ENCODE peak calls at places on chromosomes 4 and X, in four cellular contexts. B is breast epithelium, V is suprapubic skin, J is GM12892. S is an unnamed sample.

GRCh38 chr4:75995727-75996126 is 5.0 kb upstream of the SDAD1 start:
- DNase-seq in B (no peak), V (no peak), J (no peak), S (peak)

GRCh38 chr4:85722401-85722800 is 247.5 kb downstream of the ARHGAP24 start:
- DNase-seq in B (no peak), V (no peak), J (no peak), S (no peak)

GRCh38 chr4:170009291-170009690 is 16.9 kb downstream of the MFAP3L start:
- DNase-seq in B (no peak), V (no peak), J (no peak), S (peak)

GRCh38 chr4:6720202-6720699 is 4.3 kb downstream of the BLOC1S4 start:
- DNase-seq in B (peak), V (peak), J (peak), S (peak)

GRCh38 chr4:21512351-21512750 is 436.2 kb downstream of the KCNIP4 start:
- DNase-seq in B (no peak), V (no peak), J (no peak), S (peak)

GRCh38 chrX:50801135-50801534 is 12.9 kb downstream of the SHROOM4 start:
- DNase-seq in B (no peak), V (no peak), J (no peak), S (no peak)

GRCh38 chr4:130288576-130288975 is 1192.6 kb downstream of the C4orf33 start:
- DNase-seq in B (no peak), V (no peak), J (no peak), S (no peak)

GRCh38 chrX:112779139-112779538 is 61.5 kb downstream of the AMOT start:
- DNase-seq in B (no peak), V (no peak), J (no peak), S (no peak)

GRCh38 chr4:82618321-82618720 is 56.5 kb upstream of the TMEM150C start:
- DNase-seq in B (no peak), V (no peak), J (no peak), S (no peak)

GRCh38 chr4:181966084-181966483 is 277.1 kb upstream of the TENM3 start:
- DNase-seq in B (no peak), V (no peak), J (no peak), S (no peak)

GRCh38 chrX:44183329-44183728 is 160.1 kb downstream of the EFHC2 start:
- DNase-seq in B (no peak), V (no peak), J (no peak), S (no peak)

GRCh38 chr4:150949943-150950342 is 65.1 kb downstream of the LRBA start:
- DNase-seq in B (no peak), V (no peak), J (no peak), S (no peak)

GRCh38 chr4:24131954-24132673 is 242.3 kb upstream of the PPARGC1A start:
- DNase-seq in B (no peak), V (no peak), J (no peak), S (no peak)

GRCh38 chr4:91035276-91035675 is 908.1 kb downstream of the CCSER1 start:
- DNase-seq in B (no peak), V (no peak), J (no peak), S (no peak)

GRCh38 chrX:79138658-79139241 is 5.7 kb upstream of the GPR174 start:
- DNase-seq in B (no peak), V (no peak), J (peak), S (peak)

GRCh38 chrX:10221651-10222050 is 64.9 kb downstream of the CLCN4 start:
- DNase-seq in B (no peak), V (no peak), J (no peak), S (no peak)

GRCh38 chrX:136687457-136687856 is 39.5 kb downstream of the CD40LG start:
- DNase-seq in B (no peak), V (no peak), J (no peak), S (no peak)

GRCh38 chr4:173669460-173670179 is 139.6 kb upstream of the HAND2 start:
- DNase-seq in B (no peak), V (no peak), J (no peak), S (no peak)

GRCh38 chr4:150668824-150669223 is 86.9 kb downstream of the MAB21L2 start:
- DNase-seq in B (no peak), V (no peak), J (no peak), S (peak)

DNA sequence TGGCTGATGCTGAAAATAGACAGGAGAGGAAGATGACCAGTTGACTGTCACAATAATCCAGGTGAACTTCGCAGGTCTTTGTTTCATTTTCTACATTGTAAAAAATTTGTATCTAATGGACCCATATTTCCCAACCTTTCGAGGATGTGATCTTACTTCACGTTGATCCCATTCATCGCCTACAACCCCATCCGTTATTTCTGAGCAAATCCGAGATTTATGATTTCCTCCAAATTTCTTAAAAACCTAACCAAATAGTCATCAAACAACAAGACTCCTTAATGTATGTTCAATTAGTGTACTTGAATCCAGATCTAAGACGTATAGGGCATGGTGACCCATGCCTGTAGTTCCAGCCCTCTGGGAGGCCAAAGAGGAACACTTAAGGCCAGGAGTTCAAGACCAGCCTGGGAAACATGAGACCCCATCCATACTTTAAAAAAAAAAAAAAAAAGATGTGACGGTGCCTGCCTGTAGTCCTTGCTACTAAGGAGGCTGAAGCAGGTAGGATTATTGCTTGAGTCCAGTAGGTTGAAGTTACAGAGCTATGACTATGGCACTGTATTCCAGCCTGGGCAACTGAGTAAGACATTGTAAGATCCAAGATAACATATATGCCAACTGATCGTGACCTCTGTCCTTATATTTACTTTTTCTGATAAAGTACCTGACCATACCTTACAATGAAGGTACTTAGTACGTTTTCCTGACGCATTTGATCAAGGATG is 5.7 kb downstream of the RPL9 start:
- DNase-seq in B (no peak), V (no peak), J (no peak), S (no peak)
- TF ChIP-seq POLR2A in B (no peak), V (no peak), J (peak), S (peak)

GRCh38 chr4:108965472-108966076 is 202.7 kb upstream of the ETNPPL start:
- DNase-seq in B (no peak), V (no peak), J (no peak), S (no peak)

GRCh38 chr4:108972613-108973283 is 209.9 kb upstream of the ETNPPL start:
- DNase-seq in B (no peak), V (no peak), J (no peak), S (no peak)

GRCh38 chr4:108971473-108971872 is 208.6 kb upstream of the ETNPPL start:
- DNase-seq in B (no peak), V (no peak), J (no peak), S (no peak)
- TF ChIP-seq POLR2A in B (no peak), V (no peak), J (no peak), S (no peak)

DNA sequence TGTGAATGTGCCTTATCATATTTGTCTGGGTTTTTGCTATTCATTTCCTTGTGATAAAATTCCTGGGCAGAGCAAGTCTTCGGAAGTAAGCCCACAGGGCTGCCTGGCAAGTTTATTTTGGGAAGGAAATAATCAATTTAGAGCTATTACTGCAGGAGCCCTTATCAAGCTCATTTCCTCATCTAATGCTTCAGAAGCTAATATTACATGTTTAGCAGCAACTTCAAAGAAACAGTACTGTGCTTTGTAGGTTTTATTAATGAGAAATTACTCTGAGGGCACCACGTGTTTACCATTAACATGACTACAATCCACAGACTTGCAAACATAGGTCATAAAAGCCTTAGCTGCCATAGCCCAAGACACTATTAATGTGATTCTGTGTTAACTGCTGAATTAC is 540.0 kb downstream of the SPRY1 start:
- DNase-seq in B (no peak), V (no peak), J (no peak), S (no peak)
- TF ChIP-seq POLR2A in B (no peak), V (no peak), J (no peak), S (no peak)

DNA sequence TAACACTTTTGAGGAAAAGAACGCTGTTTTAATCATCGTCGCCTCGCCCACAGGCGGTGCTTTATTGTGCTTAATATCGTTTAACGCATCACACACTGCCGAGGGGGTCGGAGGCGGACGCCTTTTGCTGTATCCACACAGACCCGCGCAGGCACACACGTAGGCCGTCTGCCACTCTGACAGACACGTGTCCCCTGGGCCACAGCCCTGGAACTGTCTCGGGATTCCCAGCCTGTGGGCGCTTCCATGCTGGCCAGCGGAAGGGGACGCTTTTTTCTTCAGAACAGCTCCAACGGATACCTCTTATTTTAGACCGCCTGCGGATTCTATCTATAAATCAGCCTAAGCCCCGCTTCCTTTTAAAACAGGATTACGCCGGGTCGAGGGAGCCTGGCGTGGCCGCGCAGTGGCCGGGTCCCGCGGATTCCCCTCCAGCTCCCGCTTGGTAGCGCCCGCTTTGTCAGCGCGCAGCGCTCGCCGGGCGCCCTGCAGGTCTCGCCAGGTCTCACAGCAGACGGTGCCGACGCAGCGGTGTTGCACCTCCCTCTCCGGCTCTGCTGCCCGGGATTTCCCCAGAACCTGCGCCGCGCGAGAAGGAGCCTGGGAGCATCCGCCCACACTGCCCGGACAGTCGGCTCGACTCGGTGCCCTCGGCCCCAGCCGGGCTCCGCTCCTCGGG is at the start of gene NOCT:
- DNase-seq in B (peak), V (peak), J (peak), S (peak)
- TF ChIP-seq POLR2A in B (peak), V (peak), J (peak), S (peak)

GRCh38 chrX:52261463-52262194 is 76.9 kb downstream of the MAGED4 start:
- DNase-seq in B (peak), V (peak), J (peak), S (peak)
- TF ChIP-seq POLR2A in B (no peak), V (no peak), J (peak), S (peak)

GRCh38 chrX:30735839-30736238 is 82.6 kb downstream of the GK start:
- DNase-seq in B (no peak), V (no peak), J (peak), S (peak)

GRCh38 chrX:30734782-30735181 is 81.6 kb downstream of the GK start:
- DNase-seq in B (no peak), V (no peak), J (no peak), S (no peak)

DNA sequence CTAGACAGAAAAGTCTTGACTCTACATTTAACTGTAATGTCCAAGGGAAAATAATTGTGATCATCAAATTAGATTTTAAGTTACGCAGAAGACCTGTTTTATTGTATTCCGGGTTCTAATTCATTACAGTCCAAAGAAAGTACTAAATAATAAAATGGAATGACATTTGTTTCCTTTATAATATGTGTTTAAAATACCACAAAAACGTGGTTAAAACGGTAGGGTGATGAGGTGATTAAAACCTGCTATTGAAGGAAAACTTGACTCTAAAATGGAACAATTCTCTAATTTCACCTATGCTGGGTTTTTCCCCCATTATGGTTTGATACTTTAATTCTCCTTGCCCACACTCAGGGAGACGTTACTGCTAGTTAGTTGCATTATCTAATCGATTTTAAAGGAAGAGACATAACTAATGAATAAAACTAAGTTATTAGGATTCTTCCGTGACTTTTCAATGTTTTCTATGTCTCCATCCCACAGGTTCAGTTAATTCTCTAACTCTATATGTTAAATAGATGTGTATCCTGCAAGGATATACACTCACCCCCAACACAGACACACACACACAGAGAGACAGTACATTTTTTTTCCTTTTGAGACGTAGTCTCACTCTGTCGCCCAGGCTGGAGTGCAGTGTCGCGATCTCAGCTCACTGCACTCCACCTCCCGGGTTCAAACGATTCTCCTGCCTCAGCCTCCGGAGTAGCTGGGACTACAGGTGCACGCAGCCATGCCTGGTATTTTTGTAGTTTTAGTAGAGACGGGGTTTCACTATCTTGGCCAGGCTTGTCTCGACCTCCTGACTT is 80.8 kb downstream of the GK start:
- DNase-seq in B (no peak), V (no peak), J (no peak), S (no peak)
- TF ChIP-seq POLR2A in B (no peak), V (no peak), J (no peak), S (no peak)

GRCh38 chrX:39450578-39450977 is 647.2 kb downstream of the BCOR start:
- DNase-seq in B (no peak), V (no peak), J (no peak), S (peak)
- TF ChIP-seq POLR2A in B (no peak), V (no peak), J (no peak), S (no peak)

S was measured in erythroblast.